ENCODE peak calls at places on chromosomes 6 and 20, in five cellular contexts. One of them, this sample, is unnamed. For H3K4me1, the result is how much of the 10 kb centered on the place peaks cover.

GRCh38 chr6:30061766-30062458 is 847 bp downstream of the POLR1H start:
- DNase-seq in prostate gland: peak
- DNase-seq in K562: peak
- DNase-seq in sigmoid colon: peak
- DNase-seq in spleen: no peak
- DNase-seq in this sample: peak

GRCh38 chr20:47674145-47674544 is 111.1 kb downstream of the SULF2 start:
- DNase-seq in K562: no peak
- DNase-seq in prostate gland: no peak
- DNase-seq in spleen: no peak
- DNase-seq in sigmoid colon: no peak
- DNase-seq in this sample: no peak

GRCh38 chr6:14212020-14212419 is 94.4 kb downstream of the CD83 start:
- DNase-seq in K562: no peak
- DNase-seq in prostate gland: no peak
- DNase-seq in sigmoid colon: no peak
- DNase-seq in spleen: no peak
- DNase-seq in this sample: no peak

GRCh38 chr6:15518878-15519277 is 143.9 kb downstream of the DTNBP1 start:
- DNase-seq in prostate gland: no peak
- DNase-seq in spleen: peak
- DNase-seq in K562: no peak
- DNase-seq in sigmoid colon: peak
- DNase-seq in this sample: no peak

GRCh38 chr6:37391100-37391499 is 37.3 kb downstream of the RNF8 start:
- DNase-seq in prostate gland: peak
- DNase-seq in spleen: no peak
- DNase-seq in sigmoid colon: no peak
- DNase-seq in K562: no peak
- DNase-seq in this sample: no peak

GRCh38 chr6:114747995-114748625 is 405.3 kb upstream of the HS3ST5 start:
- DNase-seq in prostate gland: no peak
- DNase-seq in sigmoid colon: no peak
- DNase-seq in spleen: no peak
- DNase-seq in K562: peak
- DNase-seq in this sample: peak

GRCh38 chr20:51440589-51440988 is 101.9 kb downstream of the NFATC2 start:
- DNase-seq in prostate gland: no peak
- DNase-seq in sigmoid colon: no peak
- DNase-seq in spleen: peak
- DNase-seq in K562: no peak
- DNase-seq in this sample: no peak

GRCh38 chr6:16420715-16421461 is 182.5 kb downstream of the GMPR start:
- DNase-seq in sigmoid colon: no peak
- DNase-seq in spleen: no peak
- DNase-seq in K562: no peak
- DNase-seq in prostate gland: peak
- DNase-seq in this sample: no peak

GRCh38 chr20:33686984-33687366 is 790 bp upstream of the E2F1 start:
- DNase-seq in spleen: no peak
- DNase-seq in prostate gland: no peak
- DNase-seq in K562: no peak
- DNase-seq in sigmoid colon: no peak
- DNase-seq in this sample: no peak

GRCh38 chr20:3805594-3806264 is 9.6 kb downstream of the CDC25B start:
- DNase-seq in K562: peak
- DNase-seq in sigmoid colon: no peak
- DNase-seq in spleen: peak
- DNase-seq in prostate gland: no peak
- DNase-seq in this sample: no peak

GRCh38 chr6:3987072-3987471 is 91.9 kb downstream of the FAM217A start:
- DNase-seq in prostate gland: no peak
- DNase-seq in K562: no peak
- DNase-seq in spleen: no peak
- DNase-seq in sigmoid colon: no peak
- DNase-seq in this sample: no peak

GRCh38 chr6:130178692-130179091 is 44.1 kb downstream of the SAMD3 start:
- DNase-seq in K562: peak
- DNase-seq in prostate gland: no peak
- DNase-seq in spleen: no peak
- DNase-seq in sigmoid colon: no peak
- DNase-seq in this sample: no peak

GRCh38 chr6:37967651-37968050 is 148.1 kb downstream of the ZFAND3 start:
- DNase-seq in sigmoid colon: no peak
- DNase-seq in spleen: no peak
- DNase-seq in prostate gland: no peak
- DNase-seq in K562: no peak
- DNase-seq in this sample: no peak

GRCh38 chr6:76174722-76175121 is 102.3 kb upstream of the IMPG1 start:
- DNase-seq in K562: no peak
- DNase-seq in sigmoid colon: no peak
- DNase-seq in prostate gland: no peak
- DNase-seq in spleen: no peak
- DNase-seq in this sample: no peak

GRCh38 chr6:134458857-134459657 is 141.1 kb upstream of the SGK1 start:
- DNase-seq in spleen: no peak
- DNase-seq in sigmoid colon: no peak
- DNase-seq in K562: no peak
- DNase-seq in prostate gland: no peak
- DNase-seq in this sample: no peak

DNA sequence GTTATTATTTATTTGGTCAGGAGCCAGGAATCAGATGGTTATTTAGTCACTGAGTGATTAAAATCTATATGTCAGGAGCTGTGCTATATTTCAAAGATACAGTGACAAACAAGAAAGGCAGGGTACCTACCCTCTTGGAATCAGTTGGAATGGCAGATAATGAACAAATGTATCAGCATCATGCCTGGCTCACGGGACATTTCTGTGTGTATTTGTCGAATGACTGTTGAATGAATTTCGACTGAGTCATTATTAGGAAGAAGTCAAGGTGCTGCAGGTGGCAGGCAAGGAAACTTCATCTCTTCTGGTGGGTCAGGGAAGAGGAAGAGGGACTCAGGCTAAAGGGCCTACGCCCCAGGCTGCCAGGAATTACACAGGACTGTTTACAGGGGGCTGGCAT is 13.6 kb downstream of the PKIG start:
- DNase-seq in prostate gland: no peak
- DNase-seq in spleen: no peak
- DNase-seq in K562: no peak
- DNase-seq in sigmoid colon: no peak
- DNase-seq in this sample: no peak
- H3K4me1 ChIP-seq in prostate gland: under half
- H3K4me1 ChIP-seq in spleen: half or more
- H3K4me1 ChIP-seq in K562: under half
- H3K4me1 ChIP-seq in sigmoid colon: half or more
- H3K4me1 ChIP-seq in this sample: under half

GRCh38 chr20:9510926-9511325 is 3.5 kb upstream of the LAMP5 start:
- DNase-seq in K562: no peak
- DNase-seq in spleen: no peak
- DNase-seq in prostate gland: no peak
- DNase-seq in sigmoid colon: no peak
- DNase-seq in this sample: no peak
- H3K4me3 ChIP-seq in K562: no peak
- H3K4me3 ChIP-seq in spleen: no peak
- H3K4me3 ChIP-seq in prostate gland: no peak
- H3K4me3 ChIP-seq in sigmoid colon: no peak
- H3K4me3 ChIP-seq in this sample: no peak

GRCh38 chr6:34695729-34696188 is 808 bp downstream of the ILRUN start:
- DNase-seq in prostate gland: no peak
- DNase-seq in sigmoid colon: no peak
- DNase-seq in K562: no peak
- DNase-seq in spleen: no peak
- DNase-seq in this sample: no peak

GRCh38 chr6:34697544-34697836 is 923 bp upstream of the ILRUN start:
- DNase-seq in prostate gland: no peak
- DNase-seq in K562: peak
- DNase-seq in spleen: no peak
- DNase-seq in sigmoid colon: no peak
- DNase-seq in this sample: no peak

GRCh38 chr6:34697904-34698557 is 1.5 kb upstream of the ILRUN start:
- DNase-seq in K562: peak
- DNase-seq in sigmoid colon: no peak
- DNase-seq in prostate gland: no peak
- DNase-seq in spleen: no peak
- DNase-seq in this sample: no peak

GRCh38 chr6:34696189-34696738 is 303 bp downstream of the ILRUN start:
- DNase-seq in K562: no peak
- DNase-seq in prostate gland: no peak
- DNase-seq in spleen: no peak
- DNase-seq in sigmoid colon: no peak
- DNase-seq in this sample: peak

DNA sequence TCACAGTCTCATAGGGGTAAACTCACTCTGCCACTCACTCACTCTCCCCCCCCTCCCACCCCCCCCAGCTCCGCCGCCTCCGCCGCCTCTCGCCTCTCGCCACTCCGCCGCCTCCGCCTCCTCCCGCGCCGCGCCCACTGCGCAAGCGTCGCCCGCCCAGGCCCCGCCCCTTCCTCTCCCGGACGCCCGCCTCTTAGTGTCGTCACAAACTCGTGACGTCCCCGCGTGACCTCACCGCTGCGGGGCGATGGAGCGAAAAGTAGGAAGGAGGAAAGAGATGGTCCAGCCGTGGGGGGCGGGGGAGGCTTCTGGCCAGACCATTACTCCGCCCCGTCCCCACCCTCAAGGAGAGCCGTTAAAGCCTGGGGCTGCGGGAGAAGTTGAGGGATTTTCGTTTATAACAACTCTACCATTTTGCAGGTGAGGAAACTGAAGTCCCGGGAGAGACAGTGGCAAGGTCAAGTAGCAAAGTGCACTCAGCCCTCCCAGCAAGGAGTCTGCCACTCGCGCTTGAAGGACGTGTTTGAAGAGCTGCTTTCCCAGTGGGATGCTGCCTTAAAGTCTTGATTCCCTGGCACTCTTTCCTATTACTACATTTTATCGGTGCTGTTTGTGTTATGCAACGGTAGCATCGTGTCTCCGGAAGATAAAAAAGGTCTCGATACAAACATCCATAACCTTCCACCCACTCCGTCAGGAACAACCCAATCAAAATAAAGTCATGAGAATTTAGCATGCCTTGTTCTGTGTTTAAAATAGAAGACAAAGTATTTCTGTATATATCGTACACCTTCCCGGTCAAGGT is at the start of gene ILRUN:
- DNase-seq in prostate gland: peak
- DNase-seq in spleen: peak
- DNase-seq in sigmoid colon: peak
- DNase-seq in K562: peak
- DNase-seq in this sample: peak
- TF ChIP-seq POLR2AphosphoS5 in prostate gland: peak
- TF ChIP-seq POLR2AphosphoS5 in spleen: peak
- TF ChIP-seq POLR2AphosphoS5 in sigmoid colon: peak
- TF ChIP-seq POLR2AphosphoS5 in K562: peak
- TF ChIP-seq POLR2AphosphoS5 in this sample: no peak

GRCh38 chr6:32174416-32174815 is 1.5 kb downstream of the AGPAT1 start:
- DNase-seq in K562: no peak
- DNase-seq in prostate gland: no peak
- DNase-seq in spleen: no peak
- DNase-seq in sigmoid colon: no peak
- DNase-seq in this sample: no peak
- H3K4me1 ChIP-seq in K562: under half
- H3K4me1 ChIP-seq in prostate gland: under half
- H3K4me1 ChIP-seq in spleen: half or more
- H3K4me1 ChIP-seq in sigmoid colon: under half
- H3K4me1 ChIP-seq in this sample: half or more

DNA sequence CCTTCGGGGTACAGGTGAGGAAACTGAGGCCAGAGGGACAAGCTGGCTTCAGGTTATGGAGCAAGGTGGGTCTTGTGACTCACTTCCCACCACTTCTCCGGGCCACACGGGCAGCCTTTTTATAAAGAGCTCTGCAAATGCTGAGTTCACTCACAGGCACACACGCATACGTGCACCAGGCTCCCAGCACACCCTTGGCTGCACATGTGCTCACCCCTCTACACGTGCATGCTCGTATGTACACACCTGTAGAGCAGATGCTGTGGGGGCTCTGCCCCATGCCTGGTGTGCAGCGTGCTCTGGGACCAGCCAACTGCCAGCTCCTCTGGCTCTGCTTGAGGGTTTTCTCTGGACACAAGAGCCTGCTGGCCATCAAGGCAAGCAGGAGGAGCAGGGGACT is 29.1 kb downstream of the VSTM2L start:
- DNase-seq in K562: no peak
- DNase-seq in spleen: no peak
- DNase-seq in prostate gland: no peak
- DNase-seq in sigmoid colon: no peak
- DNase-seq in this sample: no peak
- H3K4me3 ChIP-seq in K562: no peak
- H3K4me3 ChIP-seq in spleen: no peak
- H3K4me3 ChIP-seq in prostate gland: no peak
- H3K4me3 ChIP-seq in sigmoid colon: no peak
- H3K4me3 ChIP-seq in this sample: no peak

GRCh38 chr6:159700970-159701369 is 7.9 kb upstream of the SOD2 start:
- DNase-seq in sigmoid colon: no peak
- DNase-seq in K562: no peak
- DNase-seq in prostate gland: no peak
- DNase-seq in spleen: no peak
- DNase-seq in this sample: no peak

GRCh38 chr6:159695984-159696383 is 2.9 kb upstream of the SOD2 start:
- DNase-seq in K562: no peak
- DNase-seq in prostate gland: no peak
- DNase-seq in spleen: no peak
- DNase-seq in sigmoid colon: no peak
- DNase-seq in this sample: no peak

GRCh38 chr6:159701413-159701999 is 8.5 kb upstream of the SOD2 start:
- DNase-seq in K562: no peak
- DNase-seq in prostate gland: no peak
- DNase-seq in sigmoid colon: peak
- DNase-seq in spleen: no peak
- DNase-seq in this sample: no peak
- TF ChIP-seq POLR2AphosphoS5 in K562: no peak
- TF ChIP-seq POLR2AphosphoS5 in prostate gland: peak
- TF ChIP-seq POLR2AphosphoS5 in sigmoid colon: peak
- TF ChIP-seq POLR2AphosphoS5 in spleen: no peak
- TF ChIP-seq POLR2AphosphoS5 in this sample: no peak

DNA sequence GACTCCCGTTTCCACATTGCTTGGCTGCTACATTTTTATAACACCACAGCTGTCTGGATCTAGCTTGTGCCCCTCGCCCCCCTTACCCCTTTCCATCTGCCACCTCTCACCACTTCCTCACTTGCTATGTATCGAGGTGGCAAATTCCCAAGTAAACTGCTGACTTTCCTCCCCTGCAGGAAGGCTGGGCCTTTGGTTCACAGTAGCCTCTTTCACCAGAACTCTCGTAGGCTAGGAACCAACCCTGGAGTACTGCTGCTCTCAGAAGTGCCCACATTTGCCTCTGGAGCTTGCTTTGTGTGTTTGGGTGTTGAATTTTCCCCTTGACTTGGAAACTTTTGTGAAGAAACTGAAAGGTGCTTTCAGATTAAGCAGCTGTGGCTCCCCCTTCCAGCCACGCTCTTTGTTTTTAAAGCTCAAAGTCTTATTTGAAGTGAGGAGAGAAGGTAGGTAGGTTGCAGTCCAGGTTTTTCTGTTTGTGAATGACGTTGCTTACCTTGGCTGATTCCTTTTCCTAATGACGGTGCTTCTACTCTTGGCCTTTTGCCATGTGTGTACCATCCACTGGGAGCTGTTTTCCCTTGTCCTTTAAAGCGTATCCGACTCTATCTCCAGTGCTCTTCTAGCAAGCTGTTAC is 90.4 kb downstream of the CARMIL1 start:
- DNase-seq in prostate gland: peak
- DNase-seq in K562: no peak
- DNase-seq in spleen: no peak
- DNase-seq in sigmoid colon: no peak
- DNase-seq in this sample: no peak
- H3K4me1 ChIP-seq in prostate gland: under half
- H3K4me1 ChIP-seq in K562: under half
- H3K4me1 ChIP-seq in spleen: under half
- H3K4me1 ChIP-seq in sigmoid colon: under half
- H3K4me1 ChIP-seq in this sample: under half

This sample was measured in suprapubic skin.